ENCODE peak calls at places on chromosomes 2 and 18, in nine cellular contexts. One of them, this sample, is unnamed.

GRCh38 chr2:168738057-168738456 is 64.4 kb upstream of the NOSTRIN start:
- DNase-seq in stomach: no peak
- DNase-seq in HEK293T: no peak
- DNase-seq in NCI-H524: peak; percentile 29
- DNase-seq in AG04450: no peak
- DNase-seq in heart right ventricle: no peak
- DNase-seq in GM12865: no peak
- DNase-seq in stimulated activated CD4-positive, alpha-beta T cell treated with anti-CD3 and anti-CD28 coated beads, Interleukin-2, amount 100 ng/mL, for 24 hours: no peak
- DNase-seq in mesothelial cell of epicardium: no peak
- DNase-seq in this sample: no peak

GRCh38 chr2:19488009-19488691 is 129.7 kb upstream of the OSR1 start:
- DNase-seq in stomach: no peak
- DNase-seq in HEK293T: no peak
- DNase-seq in NCI-H524: no peak
- DNase-seq in AG04450: no peak
- DNase-seq in heart right ventricle: no peak
- DNase-seq in GM12865: peak; percentile 28
- DNase-seq in stimulated activated CD4-positive, alpha-beta T cell treated with anti-CD3 and anti-CD28 coated beads, Interleukin-2, amount 100 ng/mL, for 24 hours: no peak
- DNase-seq in mesothelial cell of epicardium: no peak
- DNase-seq in this sample: no peak

GRCh38 chr2:138032334-138032733 is 68.1 kb downstream of the HNMT start:
- DNase-seq in stomach: no peak
- DNase-seq in HEK293T: no peak
- DNase-seq in NCI-H524: no peak
- DNase-seq in AG04450: no peak
- DNase-seq in heart right ventricle: no peak
- DNase-seq in GM12865: no peak
- DNase-seq in stimulated activated CD4-positive, alpha-beta T cell treated with anti-CD3 and anti-CD28 coated beads, Interleukin-2, amount 100 ng/mL, for 24 hours: no peak
- DNase-seq in mesothelial cell of epicardium: no peak
- DNase-seq in this sample: no peak

GRCh38 chr2:108587621-108588020 is 53.4 kb downstream of the LIMS1 start:
- DNase-seq in stomach: no peak
- DNase-seq in HEK293T: no peak
- DNase-seq in NCI-H524: no peak
- DNase-seq in AG04450: no peak
- DNase-seq in heart right ventricle: peak; percentile 69
- DNase-seq in GM12865: no peak
- DNase-seq in stimulated activated CD4-positive, alpha-beta T cell treated with anti-CD3 and anti-CD28 coated beads, Interleukin-2, amount 100 ng/mL, for 24 hours: no peak
- DNase-seq in mesothelial cell of epicardium: no peak
- DNase-seq in this sample: no peak

GRCh38 chr2:17934721-17935120 is 56.3 kb downstream of the KCNS3 start:
- DNase-seq in stomach: no peak
- DNase-seq in HEK293T: no peak
- DNase-seq in NCI-H524: no peak
- DNase-seq in AG04450: peak; percentile 39
- DNase-seq in heart right ventricle: no peak
- DNase-seq in GM12865: no peak
- DNase-seq in stimulated activated CD4-positive, alpha-beta T cell treated with anti-CD3 and anti-CD28 coated beads, Interleukin-2, amount 100 ng/mL, for 24 hours: no peak
- DNase-seq in mesothelial cell of epicardium: no peak
- DNase-seq in this sample: no peak

GRCh38 chr2:2825516-2826208 is 494.6 kb upstream of the MYT1L start:
- DNase-seq in stomach: peak; percentile 22
- DNase-seq in HEK293T: no peak
- DNase-seq in NCI-H524: peak; percentile 86
- DNase-seq in AG04450: no peak
- DNase-seq in heart right ventricle: no peak
- DNase-seq in GM12865: no peak
- DNase-seq in stimulated activated CD4-positive, alpha-beta T cell treated with anti-CD3 and anti-CD28 coated beads, Interleukin-2, amount 100 ng/mL, for 24 hours: peak; percentile 7
- DNase-seq in mesothelial cell of epicardium: no peak
- DNase-seq in this sample: no peak

GRCh38 chr2:190679813-190680591 is 31.1 kb downstream of the NAB1 start:
- DNase-seq in stomach: peak; percentile 49
- DNase-seq in HEK293T: peak; percentile 46
- DNase-seq in NCI-H524: peak; percentile 40
- DNase-seq in AG04450: no peak
- DNase-seq in heart right ventricle: no peak
- DNase-seq in GM12865: peak; percentile 86
- DNase-seq in stimulated activated CD4-positive, alpha-beta T cell treated with anti-CD3 and anti-CD28 coated beads, Interleukin-2, amount 100 ng/mL, for 24 hours: peak; percentile 46
- DNase-seq in mesothelial cell of epicardium: peak; percentile 69
- DNase-seq in this sample: peak; percentile 71

GRCh38 chr2:145752091-145752806 is 1232.3 kb upstream of the ZEB2 start:
- DNase-seq in stomach: no peak
- DNase-seq in HEK293T: peak; percentile 61
- DNase-seq in NCI-H524: peak; percentile 60
- DNase-seq in AG04450: peak; percentile 69
- DNase-seq in heart right ventricle: peak; percentile 26
- DNase-seq in GM12865: peak; percentile 43
- DNase-seq in stimulated activated CD4-positive, alpha-beta T cell treated with anti-CD3 and anti-CD28 coated beads, Interleukin-2, amount 100 ng/mL, for 24 hours: no peak
- DNase-seq in mesothelial cell of epicardium: no peak
- DNase-seq in this sample: no peak

GRCh38 chr2:184261331-184261730 is 337.0 kb upstream of the ZNF804A start:
- DNase-seq in stomach: no peak
- DNase-seq in HEK293T: no peak
- DNase-seq in NCI-H524: no peak
- DNase-seq in AG04450: no peak
- DNase-seq in heart right ventricle: no peak
- DNase-seq in GM12865: no peak
- DNase-seq in stimulated activated CD4-positive, alpha-beta T cell treated with anti-CD3 and anti-CD28 coated beads, Interleukin-2, amount 100 ng/mL, for 24 hours: no peak
- DNase-seq in mesothelial cell of epicardium: no peak
- DNase-seq in this sample: no peak

GRCh38 chr2:23293063-23293462 is 91.9 kb upstream of the KLHL29 start:
- DNase-seq in stomach: no peak
- DNase-seq in HEK293T: no peak
- DNase-seq in NCI-H524: no peak
- DNase-seq in AG04450: no peak
- DNase-seq in heart right ventricle: no peak
- DNase-seq in GM12865: no peak
- DNase-seq in stimulated activated CD4-positive, alpha-beta T cell treated with anti-CD3 and anti-CD28 coated beads, Interleukin-2, amount 100 ng/mL, for 24 hours: no peak
- DNase-seq in mesothelial cell of epicardium: no peak
- DNase-seq in this sample: no peak

GRCh38 chr18:34809697-34810096 is 99.6 kb downstream of the DTNA start:
- DNase-seq in stomach: no peak
- DNase-seq in HEK293T: peak; percentile 71
- DNase-seq in NCI-H524: peak; percentile 23
- DNase-seq in AG04450: no peak
- DNase-seq in heart right ventricle: peak; percentile 29
- DNase-seq in GM12865: peak; percentile 24
- DNase-seq in stimulated activated CD4-positive, alpha-beta T cell treated with anti-CD3 and anti-CD28 coated beads, Interleukin-2, amount 100 ng/mL, for 24 hours: no peak
- DNase-seq in mesothelial cell of epicardium: no peak
- DNase-seq in this sample: peak; percentile 43

GRCh38 chr2:177397501-177398289 is 5.1 kb downstream of the AGPS start:
- DNase-seq in stomach: no peak
- DNase-seq in HEK293T: no peak
- DNase-seq in NCI-H524: no peak
- DNase-seq in AG04450: peak; percentile 42
- DNase-seq in heart right ventricle: no peak
- DNase-seq in GM12865: peak; percentile 17
- DNase-seq in stimulated activated CD4-positive, alpha-beta T cell treated with anti-CD3 and anti-CD28 coated beads, Interleukin-2, amount 100 ng/mL, for 24 hours: no peak
- DNase-seq in mesothelial cell of epicardium: no peak
- DNase-seq in this sample: no peak

GRCh38 chr2:201432551-201433388 is 18.5 kb downstream of the TRAK2 start:
- DNase-seq in stomach: no peak
- DNase-seq in HEK293T: no peak
- DNase-seq in NCI-H524: no peak
- DNase-seq in AG04450: no peak
- DNase-seq in heart right ventricle: peak; percentile 31
- DNase-seq in GM12865: no peak
- DNase-seq in stimulated activated CD4-positive, alpha-beta T cell treated with anti-CD3 and anti-CD28 coated beads, Interleukin-2, amount 100 ng/mL, for 24 hours: no peak
- DNase-seq in mesothelial cell of epicardium: no peak
- DNase-seq in this sample: no peak

GRCh38 chr2:70852824-70853223 is 17.2 kb upstream of the CD207 start:
- DNase-seq in stomach: no peak
- DNase-seq in HEK293T: no peak
- DNase-seq in NCI-H524: no peak
- DNase-seq in AG04450: no peak
- DNase-seq in heart right ventricle: no peak
- DNase-seq in GM12865: no peak
- DNase-seq in stimulated activated CD4-positive, alpha-beta T cell treated with anti-CD3 and anti-CD28 coated beads, Interleukin-2, amount 100 ng/mL, for 24 hours: no peak
- DNase-seq in mesothelial cell of epicardium: no peak
- DNase-seq in this sample: no peak

GRCh38 chr2:222738759-222739292 is 67.4 kb downstream of the MOGAT1 start:
- DNase-seq in stomach: no peak
- DNase-seq in HEK293T: no peak
- DNase-seq in NCI-H524: no peak
- DNase-seq in AG04450: no peak
- DNase-seq in heart right ventricle: no peak
- DNase-seq in GM12865: no peak
- DNase-seq in stimulated activated CD4-positive, alpha-beta T cell treated with anti-CD3 and anti-CD28 coated beads, Interleukin-2, amount 100 ng/mL, for 24 hours: no peak
- DNase-seq in mesothelial cell of epicardium: no peak
- DNase-seq in this sample: peak; percentile 34

GRCh38 chr2:212124597-212124996 is 414.0 kb downstream of the ERBB4 start:
- DNase-seq in stomach: no peak
- DNase-seq in HEK293T: no peak
- DNase-seq in NCI-H524: no peak
- DNase-seq in AG04450: no peak
- DNase-seq in heart right ventricle: no peak
- DNase-seq in GM12865: no peak
- DNase-seq in stimulated activated CD4-positive, alpha-beta T cell treated with anti-CD3 and anti-CD28 coated beads, Interleukin-2, amount 100 ng/mL, for 24 hours: no peak
- DNase-seq in mesothelial cell of epicardium: no peak
- DNase-seq in this sample: no peak

GRCh38 chr2:97749611-97750010 is 36.2 kb downstream of the ZAP70 start:
- DNase-seq in stomach: no peak
- DNase-seq in HEK293T: no peak
- DNase-seq in NCI-H524: no peak
- DNase-seq in AG04450: no peak
- DNase-seq in heart right ventricle: no peak
- DNase-seq in GM12865: no peak
- DNase-seq in stimulated activated CD4-positive, alpha-beta T cell treated with anti-CD3 and anti-CD28 coated beads, Interleukin-2, amount 100 ng/mL, for 24 hours: no peak
- DNase-seq in mesothelial cell of epicardium: no peak
- DNase-seq in this sample: no peak

GRCh38 chr2:112795720-112796119 is 11.4 kb upstream of the IL1A start:
- DNase-seq in stomach: no peak
- DNase-seq in HEK293T: no peak
- DNase-seq in NCI-H524: no peak
- DNase-seq in AG04450: no peak
- DNase-seq in heart right ventricle: no peak
- DNase-seq in GM12865: no peak
- DNase-seq in stimulated activated CD4-positive, alpha-beta T cell treated with anti-CD3 and anti-CD28 coated beads, Interleukin-2, amount 100 ng/mL, for 24 hours: no peak
- DNase-seq in mesothelial cell of epicardium: peak; percentile 51
- DNase-seq in this sample: no peak

GRCh38 chr2:11938196-11938595 is 191.8 kb downstream of the LPIN1 start:
- DNase-seq in stomach: peak; percentile 47
- DNase-seq in HEK293T: no peak
- DNase-seq in NCI-H524: no peak
- DNase-seq in AG04450: peak; percentile 56
- DNase-seq in heart right ventricle: peak; percentile 67
- DNase-seq in GM12865: no peak
- DNase-seq in stimulated activated CD4-positive, alpha-beta T cell treated with anti-CD3 and anti-CD28 coated beads, Interleukin-2, amount 100 ng/mL, for 24 hours: no peak
- DNase-seq in mesothelial cell of epicardium: no peak
- DNase-seq in this sample: peak; percentile 38

GRCh38 chr2:192645811-192646598 is 451.3 kb upstream of the TMEFF2 start:
- DNase-seq in stomach: no peak
- DNase-seq in HEK293T: no peak
- DNase-seq in NCI-H524: no peak
- DNase-seq in AG04450: no peak
- DNase-seq in heart right ventricle: no peak
- DNase-seq in GM12865: no peak
- DNase-seq in stimulated activated CD4-positive, alpha-beta T cell treated with anti-CD3 and anti-CD28 coated beads, Interleukin-2, amount 100 ng/mL, for 24 hours: no peak
- DNase-seq in mesothelial cell of epicardium: no peak
- DNase-seq in this sample: no peak

GRCh38 chr2:109335586-109336266 is 206.7 kb downstream of the SH3RF3 start:
- DNase-seq in stomach: no peak
- DNase-seq in HEK293T: no peak
- DNase-seq in NCI-H524: no peak
- DNase-seq in AG04450: no peak
- DNase-seq in heart right ventricle: no peak
- DNase-seq in GM12865: peak; percentile 37
- DNase-seq in stimulated activated CD4-positive, alpha-beta T cell treated with anti-CD3 and anti-CD28 coated beads, Interleukin-2, amount 100 ng/mL, for 24 hours: no peak
- DNase-seq in mesothelial cell of epicardium: no peak
- DNase-seq in this sample: no peak

GRCh38 chr2:45778720-45779171 is 127.3 kb downstream of the PRKCE start:
- DNase-seq in stomach: peak; percentile 72
- DNase-seq in HEK293T: peak; percentile 73
- DNase-seq in NCI-H524: peak; percentile 78
- DNase-seq in AG04450: no peak
- DNase-seq in heart right ventricle: peak; percentile 70
- DNase-seq in GM12865: peak; percentile 80
- DNase-seq in stimulated activated CD4-positive, alpha-beta T cell treated with anti-CD3 and anti-CD28 coated beads, Interleukin-2, amount 100 ng/mL, for 24 hours: peak; percentile 73
- DNase-seq in mesothelial cell of epicardium: no peak
- DNase-seq in this sample: peak; percentile 75

GRCh38 chr2:69915050-69915945 is at the start of gene MXD1:
- DNase-seq in stomach: peak; percentile 38
- DNase-seq in HEK293T: peak; percentile 28
- DNase-seq in NCI-H524: peak; percentile 15
- DNase-seq in AG04450: no peak
- DNase-seq in heart right ventricle: no peak
- DNase-seq in GM12865: peak; percentile 19
- DNase-seq in stimulated activated CD4-positive, alpha-beta T cell treated with anti-CD3 and anti-CD28 coated beads, Interleukin-2, amount 100 ng/mL, for 24 hours: peak; percentile 24
- DNase-seq in mesothelial cell of epicardium: peak; percentile 50
- DNase-seq in this sample: peak; percentile 51

GRCh38 chr2:68594041-68594440 is 49.3 kb upstream of the PROKR1 start:
- DNase-seq in stomach: no peak
- DNase-seq in HEK293T: no peak
- DNase-seq in NCI-H524: no peak
- DNase-seq in AG04450: no peak
- DNase-seq in heart right ventricle: no peak
- DNase-seq in GM12865: no peak
- DNase-seq in stimulated activated CD4-positive, alpha-beta T cell treated with anti-CD3 and anti-CD28 coated beads, Interleukin-2, amount 100 ng/mL, for 24 hours: no peak
- DNase-seq in mesothelial cell of epicardium: no peak
- DNase-seq in this sample: no peak

GRCh38 chr2:33765122-33765521 is 166.0 kb upstream of the FAM98A start:
- DNase-seq in stomach: no peak
- DNase-seq in HEK293T: no peak
- DNase-seq in NCI-H524: peak; percentile 11
- DNase-seq in AG04450: no peak
- DNase-seq in heart right ventricle: peak; percentile 6
- DNase-seq in GM12865: no peak
- DNase-seq in stimulated activated CD4-positive, alpha-beta T cell treated with anti-CD3 and anti-CD28 coated beads, Interleukin-2, amount 100 ng/mL, for 24 hours: no peak
- DNase-seq in mesothelial cell of epicardium: no peak
- DNase-seq in this sample: no peak

GRCh38 chr18:8586956-8587355 is 22.3 kb upstream of the RAB12 start:
- DNase-seq in stomach: no peak
- DNase-seq in HEK293T: no peak
- DNase-seq in NCI-H524: no peak
- DNase-seq in AG04450: no peak
- DNase-seq in heart right ventricle: no peak
- DNase-seq in GM12865: no peak
- DNase-seq in stimulated activated CD4-positive, alpha-beta T cell treated with anti-CD3 and anti-CD28 coated beads, Interleukin-2, amount 100 ng/mL, for 24 hours: no peak
- DNase-seq in mesothelial cell of epicardium: no peak
- DNase-seq in this sample: no peak

GRCh38 chr2:85954918-85955420 is 66.2 kb upstream of the ST3GAL5 start:
- DNase-seq in stomach: peak; percentile 42
- DNase-seq in HEK293T: no peak
- DNase-seq in NCI-H524: no peak
- DNase-seq in AG04450: no peak
- DNase-seq in heart right ventricle: no peak
- DNase-seq in GM12865: no peak
- DNase-seq in stimulated activated CD4-positive, alpha-beta T cell treated with anti-CD3 and anti-CD28 coated beads, Interleukin-2, amount 100 ng/mL, for 24 hours: no peak
- DNase-seq in mesothelial cell of epicardium: no peak
- DNase-seq in this sample: no peak

GRCh38 chr2:36597003-36597531 is 901 bp downstream of the FEZ2 start:
- DNase-seq in stomach: no peak
- DNase-seq in HEK293T: no peak
- DNase-seq in NCI-H524: no peak
- DNase-seq in AG04450: no peak
- DNase-seq in heart right ventricle: no peak
- DNase-seq in GM12865: no peak
- DNase-seq in stimulated activated CD4-positive, alpha-beta T cell treated with anti-CD3 and anti-CD28 coated beads, Interleukin-2, amount 100 ng/mL, for 24 hours: no peak
- DNase-seq in mesothelial cell of epicardium: no peak
- DNase-seq in this sample: no peak

GRCh38 chr2:42060718-42061619 is 13.1 kb downstream of the PKDCC start:
- DNase-seq in stomach: no peak
- DNase-seq in HEK293T: no peak
- DNase-seq in NCI-H524: peak; percentile 96
- DNase-seq in AG04450: no peak
- DNase-seq in heart right ventricle: no peak
- DNase-seq in GM12865: no peak
- DNase-seq in stimulated activated CD4-positive, alpha-beta T cell treated with anti-CD3 and anti-CD28 coated beads, Interleukin-2, amount 100 ng/mL, for 24 hours: no peak
- DNase-seq in mesothelial cell of epicardium: no peak
- DNase-seq in this sample: peak; percentile 76

GRCh38 chr2:201182650-201183372 is at the start of gene CASP10:
- DNase-seq in stomach: peak; percentile 42
- DNase-seq in HEK293T: peak; percentile 65
- DNase-seq in NCI-H524: no peak
- DNase-seq in AG04450: no peak
- DNase-seq in heart right ventricle: no peak
- DNase-seq in GM12865: peak; percentile 79
- DNase-seq in stimulated activated CD4-positive, alpha-beta T cell treated with anti-CD3 and anti-CD28 coated beads, Interleukin-2, amount 100 ng/mL, for 24 hours: no peak
- DNase-seq in mesothelial cell of epicardium: no peak
- DNase-seq in this sample: no peak

GRCh38 chr2:939936-940620 is 10.6 kb upstream of the SNTG2 start:
- DNase-seq in stomach: no peak
- DNase-seq in HEK293T: no peak
- DNase-seq in NCI-H524: no peak
- DNase-seq in AG04450: no peak
- DNase-seq in heart right ventricle: no peak
- DNase-seq in GM12865: no peak
- DNase-seq in stimulated activated CD4-positive, alpha-beta T cell treated with anti-CD3 and anti-CD28 coated beads, Interleukin-2, amount 100 ng/mL, for 24 hours: no peak
- DNase-seq in mesothelial cell of epicardium: no peak
- DNase-seq in this sample: no peak

This sample was measured in left colon.